ENCODE peak calls at places on chromosomes 11 and 22, in four cellular contexts. R is amniotic stem cell, X is GM12891, H is 8988T. T is an unnamed sample.
A peak's percentile ranks its signal among the peaks of the same experiment; 100 is the strongest.

GRCh38 chr22:37182101-37182948 is 5.7 kb downstream of the C1QTNF6 start:
- DNase-seq in R (no peak), X (no peak), H (no peak), T (no peak)

GRCh38 chr11:133619397-133619796 is 87.1 kb upstream of the OPCML start:
- DNase-seq in R (no peak), X (no peak), H (no peak), T (no peak)

GRCh38 chr11:78156081-78156844 is 16.8 kb upstream of the ALG8 start:
- DNase-seq in H (no peak), X (no peak), R (no peak), T (no peak)

GRCh38 chr22:29722151-29722550 is 2.3 kb downstream of the CABP7 start:
- DNase-seq in X (no peak), R (no peak), H (no peak), T (no peak)

GRCh38 chr11:27158763-27159679 is 118.4 kb downstream of the BBOX1 start:
- DNase-seq in R (peak; percentile 56), H (peak; percentile 24), X (peak; percentile 14), T (no peak)

GRCh38 chr22:26777402-26777801 is 120.0 kb downstream of the MIAT start:
- DNase-seq in H (no peak), R (no peak), X (no peak), T (no peak)

GRCh38 chr11:126465573-126466287 is 110.2 kb downstream of the ST3GAL4 start:
- DNase-seq in H (no peak), X (no peak), R (no peak), T (no peak)

GRCh38 chr22:36768141-36768540 is 7.8 kb downstream of the IFT27 start:
- DNase-seq in X (no peak), R (no peak), H (no peak), T (no peak)

GRCh38 chr22:20013382-20013871 is 3.2 kb downstream of the ARVCF start:
- DNase-seq in X (no peak), H (peak; percentile 78), R (no peak), T (no peak)

GRCh38 chr22:46964773-46965550 is 202.5 kb downstream of the TBC1D22A start:
- DNase-seq in R (no peak), H (no peak), X (no peak), T (no peak)

GRCh38 chr11:124865902-124866851 is 945 bp downstream of the ROBO3 start:
- DNase-seq in X (peak; percentile 64), H (no peak), R (no peak), T (peak; percentile 17)

GRCh38 chr11:96112192-96113099 is 188.5 kb upstream of the MTMR2 start:
- DNase-seq in H (no peak), R (no peak), X (peak; percentile 16), T (no peak)

GRCh38 chr11:122556605-122557004 is 98.9 kb upstream of the UBASH3B start:
- DNase-seq in X (no peak), R (no peak), H (no peak), T (no peak)

GRCh38 chr11:67563354-67564114 is 20.1 kb upstream of the GSTP1 start:
- DNase-seq in H (no peak), R (peak; percentile 2), X (no peak), T (no peak)

GRCh38 chr22:30425616-30426394 is at the start of gene MTFP1:
- DNase-seq in H (peak; percentile 53), R (no peak), X (peak; percentile 56), T (no peak)

GRCh38 chr11:122850076-122850631 is 11.9 kb downstream of the CRTAM start:
- DNase-seq in H (no peak), R (peak; percentile 28), X (no peak), T (no peak)

GRCh38 chr11:65008016-65008415 is 5.9 kb upstream of the ARL2 start:
- DNase-seq in R (no peak), X (no peak), H (no peak), T (no peak)

GRCh38 chr11:2404735-2405196 is 4.2 kb downstream of the TSSC4 start:
- DNase-seq in R (no peak), X (no peak), H (no peak), T (no peak)

GRCh38 chr22:35552186-35552842 is 11.7 kb downstream of the RASD2 start:
- DNase-seq in R (no peak), X (peak; percentile 92), H (peak; percentile 83), T (peak; percentile 34)

GRCh38 chr11:61343792-61344745 is 11.0 kb downstream of the TKFC start:
- DNase-seq in X (no peak), R (no peak), H (no peak), T (no peak)

GRCh38 chr11:70202898-70203748 is at the start of gene FADD:
- DNase-seq in X (peak; percentile 91), H (peak; percentile 88), R (peak; percentile 90), T (peak; percentile 81)

GRCh38 chr11:75346912-75347647 is 4.4 kb downstream of the ARRB1 start:
- DNase-seq in X (no peak), H (no peak), R (no peak), T (no peak)

GRCh38 chr22:44383652-44384562 is 71.2 kb upstream of the SHISAL1 start:
- DNase-seq in R (no peak), H (no peak), X (no peak), T (no peak)

GRCh38 chr22:27335102-27335660 is 466.4 kb downstream of the MN1 start:
- DNase-seq in H (no peak), X (no peak), R (no peak), T (no peak)

GRCh38 chr11:75233688-75234295 is 6.8 kb upstream of the TPBGL start:
- DNase-seq in H (no peak), R (peak; percentile 35), X (no peak), T (no peak)

GRCh38 chr22:36136475-36136874 is 24.1 kb downstream of the APOL3 start:
- DNase-seq in H (no peak), R (no peak), X (no peak), T (no peak)

GRCh38 chr11:125933030-125933813 is 12.6 kb upstream of the VSIG10L2 start:
- DNase-seq in X (no peak), H (no peak), R (no peak), T (no peak)

GRCh38 chr11:112961751-112962747 is 829 bp downstream of the NCAM1 start:
- DNase-seq in H (no peak), R (no peak), X (peak; percentile 10), T (no peak)

GRCh38 chr11:15650105-15650938 is 535.6 kb downstream of the INSC start:
- DNase-seq in R (peak; percentile 84), X (peak; percentile 85), H (peak; percentile 53), T (peak; percentile 29)

GRCh38 chr11:77065878-77066228 is 918 bp upstream of the CAPN5 start:
- DNase-seq in H (no peak), R (peak; percentile 25), X (no peak), T (no peak)

GRCh38 chr11:44301856-44302231 is 8.1 kb downstream of the ALX4 start:
- DNase-seq in X (no peak), H (no peak), R (no peak), T (no peak)

GRCh38 chr11:61810671-61811175 is 6.1 kb downstream of the FADS1 start:
- DNase-seq in R (no peak), X (no peak), H (no peak), T (no peak)

GRCh38 chr11:111429066-111429506 is 50.0 kb upstream of the POU2AF1 start:
- DNase-seq in R (peak; percentile 10), X (no peak), H (no peak), T (no peak)

GRCh38 chr11:46290598-46291309 is 13.3 kb downstream of the CREB3L1 start:
- DNase-seq in X (no peak), R (peak; percentile 58), H (no peak), T (no peak)

GRCh38 chr11:128291835-128292234 is 295.5 kb downstream of the ETS1 start:
- DNase-seq in H (no peak), R (no peak), X (no peak), T (peak; percentile 44)

T was measured in stimulated activated CD8-positive, alpha-beta memory T cell treated with anti-CD3 and anti-CD28 coated beads, Interleukin-4, amount 100 ng/mL, for 1 hour.